ENCODE peak calls at places on chromosomes 6 and 20, in seven cellular contexts. R is mesendoderm, H is bronchial epithelial cell, Y is aorta, Z is tibial artery, K is adrenal gland, E is foreskin fibroblast. L is an unnamed sample.

GRCh38 chr6:29762781-29763214 is 39.6 kb downstream of the HLA-F start:
- DNase-seq in R (no peak), H (no peak), Y (no peak), Z (no peak), K (no peak), E (no peak), L (no peak)

GRCh38 chr20:59829415-59830106 is 103.9 kb downstream of the SYCP2 start:
- DNase-seq in R (no peak), H (no peak), Y (peak), Z (no peak), K (no peak), E (no peak), L (no peak)

GRCh38 chr20:57711311-57711712 is 1.5 kb upstream of the PMEPA1 start:
- DNase-seq in R (peak), H (no peak), Y (no peak), Z (no peak), K (no peak), E (no peak), L (no peak)

GRCh38 chr6:80489911-80490635 is 383.6 kb downstream of the BCKDHB start:
- DNase-seq in R (no peak), H (peak), Y (no peak), Z (no peak), K (no peak), E (no peak), L (no peak)

GRCh38 chr20:48903705-48904104 is 17.8 kb upstream of the ARFGEF2 start:
- DNase-seq in R (no peak), H (no peak), Y (no peak), Z (no peak), K (no peak), E (no peak), L (no peak)

GRCh38 chr6:6407061-6407723 is 86.7 kb upstream of the F13A1 start:
- DNase-seq in R (no peak), H (no peak), Y (no peak), Z (no peak), K (no peak), E (no peak), L (peak)

GRCh38 chr6:73903155-73903554 is 207.2 kb downstream of the CD109 start:
- DNase-seq in R (no peak), H (no peak), Y (no peak), Z (no peak), K (no peak), E (no peak), L (no peak)

GRCh38 chr20:36836591-36837329 is 39.2 kb upstream of the TLDC2 start:
- DNase-seq in R (peak), H (peak), Y (no peak), Z (no peak), K (peak), E (peak), L (peak)

GRCh38 chr6:57158658-57159057 is 13.5 kb upstream of the BAG2 start:
- DNase-seq in R (no peak), H (peak), Y (no peak), Z (no peak), K (no peak), E (peak), L (no peak)

GRCh38 chr6:1770435-1770843 is 160.7 kb downstream of the FOXC1 start:
- DNase-seq in R (no peak), H (no peak), Y (no peak), Z (no peak), K (no peak), E (no peak), L (peak)

GRCh38 chr6:67875877-67876383 is 759.2 kb upstream of the ADGRB3 start:
- DNase-seq in R (no peak), H (no peak), Y (no peak), Z (no peak), K (no peak), E (no peak), L (no peak)

GRCh38 chr6:210778-211177 is 81.5 kb upstream of the DUSP22 start:
- DNase-seq in R (no peak), H (no peak), Y (no peak), Z (no peak), K (no peak), E (no peak), L (no peak)

GRCh38 chr6:169035381-169036280 is 218.0 kb downstream of the THBS2 start:
- DNase-seq in R (no peak), H (no peak), Y (peak), Z (no peak), K (no peak), E (peak), L (no peak)

GRCh38 chr6:1283486-1283885 is 28.4 kb upstream of the FOXQ1 start:
- DNase-seq in R (no peak), H (no peak), Y (no peak), Z (no peak), K (no peak), E (no peak), L (no peak)

GRCh38 chr20:19073584-19074198 is 138.8 kb upstream of the SLC24A3 start:
- DNase-seq in R (peak), H (no peak), Y (no peak), Z (no peak), K (no peak), E (no peak), L (peak)

GRCh38 chr20:12614764-12615163 is 394.0 kb upstream of the SPTLC3 start:
- DNase-seq in R (no peak), H (no peak), Y (no peak), Z (no peak), K (no peak), E (no peak), L (no peak)

GRCh38 chr20:33079267-33079666 is at the start of gene BPIFB4:
- DNase-seq in R (no peak), H (no peak), Y (no peak), Z (no peak), K (no peak), E (no peak), L (peak)

GRCh38 chr20:39624316-39624715 is 662.2 kb downstream of the DHX35 start:
- DNase-seq in R (no peak), H (no peak), Y (no peak), Z (no peak), K (no peak), E (no peak), L (no peak)

GRCh38 chr20:62918830-62919229 is 7.5 kb downstream of the DIDO1 start:
- DNase-seq in R (no peak), H (no peak), Y (peak), Z (no peak), K (no peak), E (no peak), L (peak)

GRCh38 chr6:152271681-152272464 is 365.3 kb downstream of the SYNE1 start:
- DNase-seq in R (peak), H (peak), Y (no peak), Z (peak), K (no peak), E (no peak), L (no peak)

GRCh38 chr6:44100088-44100550 is 27.1 kb downstream of the MRPL14 start:
- DNase-seq in R (peak), H (peak), Y (no peak), Z (no peak), K (no peak), E (no peak), L (peak)

GRCh38 chr6:149136913-149137286 is 180.6 kb upstream of the TAB2 start:
- DNase-seq in R (no peak), H (no peak), Y (no peak), Z (no peak), K (no peak), E (no peak), L (no peak)

GRCh38 chr20:40600441-40601235 is 88.4 kb downstream of the MAFB start:
- DNase-seq in R (no peak), H (peak), Y (no peak), Z (no peak), K (no peak), E (no peak), L (no peak)

GRCh38 chr6:14066782-14067406 is 50.7 kb upstream of the CD83 start:
- DNase-seq in R (peak), H (peak), Y (no peak), Z (no peak), K (peak), E (peak), L (peak)

GRCh38 chr20:2671977-2672376 is 8.0 kb upstream of the IDH3B start:
- DNase-seq in R (peak), H (no peak), Y (peak), Z (no peak), K (no peak), E (no peak), L (no peak)

GRCh38 chr6:142845624-142846458 is 99.1 kb downstream of the HIVEP2 start:
- DNase-seq in R (peak), H (no peak), Y (peak), Z (peak), K (peak), E (peak), L (no peak)
- H3K4me3 ChIP-seq in R (no peak), H (no peak), Y (no peak), Z (peak), K (no peak), E (peak), L (peak)

GRCh38 chr20:24873015-24873620 is 76.0 kb upstream of the CST7 start:
- DNase-seq in R (no peak), H (no peak), Y (no peak), Z (no peak), K (no peak), E (no peak), L (no peak)

GRCh38 chr20:24871429-24872213 is 77.4 kb upstream of the CST7 start:
- DNase-seq in R (no peak), H (no peak), Y (no peak), Z (no peak), K (no peak), E (no peak), L (no peak)

GRCh38 chr20:24868959-24869358 is 80.1 kb upstream of the CST7 start:
- DNase-seq in R (no peak), H (no peak), Y (no peak), Z (no peak), K (no peak), E (no peak), L (no peak)

GRCh38 chr20:24872291-24873014 is 76.6 kb upstream of the CST7 start:
- DNase-seq in R (no peak), H (no peak), Y (no peak), Z (no peak), K (no peak), E (no peak), L (no peak)

DNA sequence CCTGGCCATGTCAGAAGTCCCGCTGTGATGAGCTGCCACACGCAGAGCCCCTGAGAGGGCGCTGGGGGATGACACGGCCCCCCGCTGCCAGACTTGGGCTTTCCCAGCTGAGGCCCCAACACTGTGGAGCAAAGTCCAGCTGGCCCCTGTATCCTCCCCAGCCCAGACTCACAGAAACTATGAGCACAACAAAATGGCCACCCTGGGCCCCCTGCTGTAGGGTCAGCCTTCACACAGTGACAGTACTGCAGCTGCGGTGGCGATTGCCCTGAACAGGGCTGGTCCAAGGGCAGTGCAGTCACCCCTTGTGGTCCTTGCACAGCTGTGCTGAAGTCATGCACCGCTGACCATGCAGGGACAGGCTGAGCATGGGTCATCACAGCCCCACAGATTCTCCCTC is 78.2 kb upstream of the CST7 start:
- DNase-seq in R (no peak), H (no peak), Y (no peak), Z (no peak), K (no peak), E (no peak), L (no peak)
- H3K4me3 ChIP-seq in R (no peak), H (no peak), Y (no peak), Z (no peak), K (no peak), E (no peak), L (no peak)

GRCh38 chr20:23662276-23662870 is 24.6 kb upstream of the CST3 start:
- DNase-seq in R (no peak), H (no peak), Y (no peak), Z (no peak), K (no peak), E (no peak), L (no peak)
- H3K4me3 ChIP-seq in R (no peak), H (no peak), Y (no peak), Z (no peak), K (no peak), E (no peak), L (no peak)

GRCh38 chr20:50278684-50279531 is 88.3 kb downstream of the CEBPB start:
- DNase-seq in R (no peak), H (peak), Y (peak), Z (peak), K (peak), E (peak), L (no peak)
- H3K4me3 ChIP-seq in R (no peak), H (no peak), Y (no peak), Z (no peak), K (no peak), E (no peak), L (no peak)

GRCh38 chr6:15434263-15434662 is 188.4 kb downstream of the JARID2 start:
- DNase-seq in R (peak), H (no peak), Y (no peak), Z (no peak), K (no peak), E (no peak), L (no peak)
- H3K4me3 ChIP-seq in R (no peak), H (no peak), Y (no peak), Z (no peak), K (no peak), E (no peak), L (no peak)